ENCODE peak calls at places on chromosome 3, in six cellular contexts. Q is D721Med; D is activated CD8-positive, alpha-beta memory T cell treated with anti-CD3 and anti-CD28 coated beads, Interleukin-2, amount 50 U/mL, for 48 hours; L is cardiac muscle cell; X is RKO; M is GM18507. T is an unnamed sample.

GRCh38 chr3:134337511-134338200 is 36.6 kb downstream of the AMOTL2 start:
- DNase-seq in Q (no peak), L (no peak), M (no peak), D (no peak), X (no peak), T (no peak)

GRCh38 chr3:38005076-38006020 is 14.8 kb downstream of the VILL start:
- DNase-seq in D (no peak), X (no peak), Q (no peak), M (no peak), L (peak), T (no peak)

GRCh38 chr3:10360478-10360877 is 39.6 kb upstream of the SEC13 start:
- DNase-seq in M (no peak), D (no peak), X (no peak), Q (no peak), L (no peak), T (no peak)

GRCh38 chr3:153305189-153305588 is 143.2 kb downstream of the RAP2B start:
- DNase-seq in L (no peak), M (no peak), Q (no peak), X (no peak), D (no peak), T (no peak)

GRCh38 chr3:169945313-169945712 is 21.3 kb upstream of the SEC62 start:
- DNase-seq in D (no peak), Q (no peak), M (no peak), X (no peak), L (peak), T (no peak)

GRCh38 chr3:52099006-52099405 is 42.6 kb upstream of the DUSP7 start:
- DNase-seq in D (no peak), X (no peak), M (no peak), L (no peak), Q (no peak), T (no peak)

GRCh38 chr3:186109897-186110803 is 1.3 kb upstream of the ETV5 start:
- DNase-seq in L (peak), M (no peak), Q (no peak), X (peak), D (no peak), T (no peak)

GRCh38 chr3:125437631-125438435 is 62.7 kb upstream of the ZNF148 start:
- DNase-seq in X (peak), L (peak), Q (no peak), M (peak), D (peak), T (no peak)

GRCh38 chr3:171736556-171736955 is 73.7 kb downstream of the PLD1 start:
- DNase-seq in X (no peak), D (no peak), M (no peak), L (no peak), Q (no peak), T (no peak)